ENCODE peak calls at places on chromosomes 5 and 9, in six cellular contexts. I is tibial nerve, D is A549, N is Peyer's patch, A is RWPE1, J is heart left ventricle. B is an unnamed sample.

GRCh38 chr5:11385901-11386293 is 518.3 kb downstream of the CTNND2 start:
- DNase-seq in I (no peak), A (no peak), D (no peak), J (no peak), N (no peak), B (peak; percentile 62)

GRCh38 chr9:111610851-111611250 is 11.4 kb upstream of the PTGR1 start:
- DNase-seq in N (no peak), I (no peak), D (no peak), J (no peak), A (no peak), B (no peak)

GRCh38 chr5:59319286-59319685 is 574.2 kb downstream of the PDE4D start:
- DNase-seq in N (no peak), J (no peak), I (no peak), A (no peak), D (no peak), B (no peak)

GRCh38 chr5:1833264-1834021 is 32.2 kb downstream of the NDUFS6 start:
- DNase-seq in N (no peak), A (no peak), D (no peak), J (no peak), I (no peak), B (no peak)

GRCh38 chr5:66863343-66864170 is 267.4 kb downstream of the MAST4 start:
- DNase-seq in A (no peak), J (no peak), N (no peak), D (no peak), I (no peak), B (no peak)

GRCh38 chr9:36584626-36585460 is 12.1 kb downstream of the MELK start:
- DNase-seq in N (no peak), I (no peak), D (no peak), A (peak; percentile 64), J (no peak), B (no peak)

GRCh38 chr5:143217804-143218160 is 185.7 kb downstream of the NR3C1 start:
- DNase-seq in J (no peak), A (no peak), D (no peak), N (no peak), I (no peak), B (no peak)

GRCh38 chr5:61059499-61059898 is 102.8 kb downstream of the SMIM15 start:
- DNase-seq in A (no peak), J (no peak), D (no peak), N (no peak), I (no peak), B (no peak)

GRCh38 chr9:22990349-22990748 is 543.7 kb downstream of the DMRTA1 start:
- DNase-seq in A (no peak), N (no peak), J (no peak), I (no peak), D (no peak), B (no peak)

GRCh38 chr9:127320122-127320378 is 55.5 kb downstream of the GARNL3 start:
- DNase-seq in N (no peak), I (no peak), D (no peak), A (no peak), J (no peak), B (no peak)

GRCh38 chr5:39420482-39421145 is 4.2 kb downstream of the DAB2 start:
- DNase-seq in N (peak; percentile 61), A (no peak), D (no peak), I (peak; percentile 42), J (peak; percentile 83), B (no peak)

GRCh38 chr9:135282001-135282731 is 194.7 kb downstream of the OLFM1 start:
- DNase-seq in D (peak; percentile 26), A (peak; percentile 96), J (peak; percentile 44), N (peak; percentile 77), I (peak; percentile 26), B (peak; percentile 75)

GRCh38 chr5:124289122-124289521 is 457.3 kb downstream of the ZNF608 start:
- DNase-seq in I (no peak), D (no peak), N (peak; percentile 49), A (no peak), J (peak; percentile 60), B (peak; percentile 73)

GRCh38 chr5:9456435-9457042 is 89.3 kb downstream of the SEMA5A start:
- DNase-seq in J (no peak), A (no peak), N (no peak), D (no peak), I (no peak), B (no peak)

GRCh38 chr5:173671121-173671949 is 54.9 kb upstream of the BOD1 start:
- DNase-seq in I (no peak), N (peak; percentile 60), D (no peak), J (peak; percentile 30), A (no peak), B (peak; percentile 91)

GRCh38 chr5:105573575-105573974 is 2011.0 kb upstream of the NUDT12 start:
- DNase-seq in N (no peak), A (no peak), I (no peak), J (no peak), D (no peak), B (no peak)

DNA sequence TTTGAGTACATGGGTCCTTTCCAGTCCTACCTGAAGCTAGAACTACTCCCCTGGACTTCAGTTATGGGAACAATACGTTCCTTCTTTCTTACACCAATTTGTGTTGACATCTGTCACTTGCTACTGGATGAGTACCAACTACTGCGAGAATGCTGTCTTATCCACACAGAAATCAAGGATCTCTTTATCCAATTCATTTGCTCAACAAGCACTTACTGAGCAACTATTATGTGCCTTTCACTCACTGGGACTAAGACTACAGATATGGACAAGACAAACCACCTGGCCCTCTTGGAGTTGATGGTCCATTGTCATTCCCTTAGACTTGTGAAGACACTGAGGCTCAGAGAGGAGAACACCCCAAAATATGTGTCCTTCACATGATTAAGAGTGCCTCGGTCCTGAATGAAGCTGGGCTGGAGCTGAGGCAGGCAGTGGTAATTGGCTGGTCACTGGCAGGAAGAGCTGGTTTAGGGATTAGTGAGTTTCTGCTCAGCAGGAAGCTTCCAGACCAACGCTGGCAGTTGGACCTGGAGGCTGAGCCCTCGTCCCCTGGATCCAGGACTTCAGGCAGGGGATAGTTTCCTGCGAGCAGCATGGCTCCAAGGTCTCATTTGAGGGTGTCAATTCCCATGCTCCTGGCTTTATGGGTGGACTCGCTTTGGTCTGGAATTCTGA is 8.4 kb upstream of the ARSI start:
- DNase-seq in J (no peak), D (no peak), A (no peak), N (no peak), I (no peak), B (no peak)
- H3K27ac ChIP-seq in J (no peak overlapping the region), D (peak overlapping the region; percentile 40), A (no peak overlapping the region), N (no peak overlapping the region), I (no peak overlapping the region), B (no peak overlapping the region)

DNA sequence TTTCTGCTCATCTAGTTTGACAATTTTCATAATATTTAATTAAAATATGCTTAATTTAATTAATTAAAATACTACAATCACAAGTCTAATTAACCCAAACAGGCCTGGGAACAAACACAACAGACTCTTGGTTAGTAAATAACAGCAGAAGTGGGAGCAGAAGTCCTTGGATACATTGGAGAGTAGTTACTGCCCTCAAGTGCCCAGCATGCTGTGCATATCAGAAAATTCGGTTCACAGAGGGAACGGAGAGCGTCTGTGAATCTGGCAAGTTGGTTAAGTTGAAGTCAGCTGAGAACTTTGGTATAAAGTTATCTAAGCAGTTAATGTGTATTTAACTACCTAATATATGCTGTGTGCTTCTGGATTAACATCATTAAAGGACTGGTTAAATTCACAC is 87.0 kb upstream of the ATG10 start:
- DNase-seq in A (no peak), J (peak; percentile 9), N (no peak), I (no peak), D (no peak), B (no peak)
- TF ChIP-seq CTCF in A (no peak), J (peak; percentile 49), N (no peak), I (no peak), D (no peak), B (no peak)

GRCh38 chr9:8809747-8810146 is 1010.2 kb upstream of the DMAC1 start:
- DNase-seq in A (no peak), D (no peak), J (no peak), N (no peak), I (no peak), B (no peak)
- H3K27ac ChIP-seq in A (no peak overlapping the region), D (no peak overlapping the region), J (no peak overlapping the region), N (no peak overlapping the region), I (no peak overlapping the region), B (no peak overlapping the region)

DNA sequence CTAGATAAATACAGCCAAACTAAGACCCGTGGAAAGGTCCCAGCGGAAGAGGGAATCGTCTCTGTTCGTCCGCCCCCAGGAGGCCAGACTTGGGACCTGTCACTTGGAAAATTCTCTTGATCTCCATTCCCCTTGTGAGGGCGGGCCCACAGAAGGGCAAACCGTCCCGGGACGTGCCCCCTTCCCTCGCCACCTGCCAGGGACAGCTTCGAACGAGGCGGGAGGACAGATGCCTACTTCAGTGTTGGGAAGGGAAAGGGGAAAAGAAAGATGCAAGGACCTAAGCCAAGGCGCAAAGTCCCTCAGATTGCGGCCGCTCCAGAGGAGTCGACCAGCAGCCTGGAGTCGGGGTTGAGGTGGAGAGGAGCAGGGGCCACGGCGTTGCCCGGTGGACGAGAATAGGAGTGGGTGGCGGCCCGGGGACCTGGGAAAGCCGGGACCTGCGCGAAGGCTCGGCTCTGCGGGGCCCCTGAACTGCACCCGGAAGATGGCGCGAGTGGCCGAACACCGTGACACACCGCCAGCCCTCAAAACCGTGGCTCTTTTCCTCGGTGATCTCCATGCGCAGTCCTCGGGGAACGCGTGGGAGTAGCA is 4.4 kb upstream of the EBF1 start:
- DNase-seq in J (peak; percentile 47), I (peak; percentile 13), D (peak; percentile 35), A (no peak), N (no peak), B (no peak)
- TF ChIP-seq CTCF in J (peak; percentile 51), I (no peak), D (peak; percentile 48), A (no peak), N (no peak), B (peak; percentile 19)

DNA sequence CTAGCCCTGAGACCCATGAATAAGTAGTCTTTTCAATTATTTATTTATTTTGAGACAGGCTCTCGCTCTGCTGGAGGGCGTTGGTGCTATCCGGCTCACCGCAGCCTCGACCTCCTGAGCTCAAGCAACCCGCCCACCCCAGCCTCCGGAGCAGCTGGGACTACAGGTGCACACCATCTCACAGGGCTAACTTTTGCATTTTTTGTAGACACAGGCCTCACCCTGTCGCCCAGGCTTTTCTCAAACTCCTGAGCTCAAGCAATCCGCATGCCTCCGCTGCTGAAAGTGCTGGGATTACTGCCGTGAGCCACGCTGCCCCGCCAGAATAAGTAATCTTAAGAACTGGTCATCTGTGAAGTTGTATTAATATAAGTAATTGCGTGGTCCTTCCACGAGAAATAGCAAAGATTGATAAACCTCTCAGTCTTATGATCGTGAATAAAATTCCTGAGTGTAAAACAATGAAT is 1.6 kb downstream of the ANXA2R start:
- DNase-seq in D (no peak), J (no peak), A (no peak), N (peak; percentile 67), I (no peak), B (no peak)
- H3K27ac ChIP-seq in D (no peak overlapping the region), J (peak overlapping the region; percentile 95), A (peak overlapping the region; percentile 13), N (peak overlapping the region; percentile 95), I (peak overlapping the region; percentile 99), B (peak overlapping the region; percentile 33)

B was measured in dorsolateral prefrontal cortex.